ENCODE peak calls at places on chromosomes 5 and 9, in eight cellular contexts. One of them, this sample, is unnamed.

GRCh38 chr5:60649288-60649917 is 50.6 kb downstream of the DEPDC1B start:
- DNase-seq in effector CD4-positive, alpha-beta T cell: no peak
- DNase-seq in HEK293T: peak; percentile 16
- DNase-seq in AG08396: peak; percentile 21
- DNase-seq in NCI-H1694 treated with DMSO at 0.1 percent for 48 hours: peak; percentile 43
- DNase-seq in skeletal muscle cell: peak; percentile 4
- DNase-seq in frontal cortex: no peak
- DNase-seq in NCI-H1092 treated with DMSO at 0.1 percent for 48 hours: no peak
- DNase-seq in this sample: no peak

GRCh38 chr5:172871982-172872381 is 37.9 kb downstream of the ERGIC1 start:
- DNase-seq in effector CD4-positive, alpha-beta T cell: no peak
- DNase-seq in HEK293T: no peak
- DNase-seq in AG08396: no peak
- DNase-seq in NCI-H1694 treated with DMSO at 0.1 percent for 48 hours: no peak
- DNase-seq in skeletal muscle cell: no peak
- DNase-seq in frontal cortex: no peak
- DNase-seq in NCI-H1092 treated with DMSO at 0.1 percent for 48 hours: no peak
- DNase-seq in this sample: no peak

GRCh38 chr9:27086818-27087680 is 22.0 kb upstream of the TEK start:
- DNase-seq in effector CD4-positive, alpha-beta T cell: no peak
- DNase-seq in HEK293T: no peak
- DNase-seq in AG08396: peak; percentile 58
- DNase-seq in NCI-H1694 treated with DMSO at 0.1 percent for 48 hours: no peak
- DNase-seq in skeletal muscle cell: peak; percentile 30
- DNase-seq in frontal cortex: no peak
- DNase-seq in NCI-H1092 treated with DMSO at 0.1 percent for 48 hours: no peak
- DNase-seq in this sample: no peak

GRCh38 chr9:113274474-113275146 is 762 bp downstream of the CDC26 start:
- DNase-seq in effector CD4-positive, alpha-beta T cell: peak; percentile 44
- DNase-seq in HEK293T: peak; percentile 55
- DNase-seq in AG08396: peak; percentile 52
- DNase-seq in NCI-H1694 treated with DMSO at 0.1 percent for 48 hours: peak; percentile 54
- DNase-seq in skeletal muscle cell: peak; percentile 11
- DNase-seq in frontal cortex: peak; percentile 17
- DNase-seq in NCI-H1092 treated with DMSO at 0.1 percent for 48 hours: peak; percentile 53
- DNase-seq in this sample: peak; percentile 13

GRCh38 chr5:28499764-28500290 is 1461.4 kb upstream of the CDH9 start:
- DNase-seq in effector CD4-positive, alpha-beta T cell: no peak
- DNase-seq in HEK293T: no peak
- DNase-seq in AG08396: no peak
- DNase-seq in NCI-H1694 treated with DMSO at 0.1 percent for 48 hours: no peak
- DNase-seq in skeletal muscle cell: no peak
- DNase-seq in frontal cortex: no peak
- DNase-seq in NCI-H1092 treated with DMSO at 0.1 percent for 48 hours: no peak
- DNase-seq in this sample: no peak

GRCh38 chr9:115672477-115673316 is 480.9 kb upstream of the PAPPA start:
- DNase-seq in effector CD4-positive, alpha-beta T cell: no peak
- DNase-seq in HEK293T: no peak
- DNase-seq in AG08396: peak; percentile 66
- DNase-seq in NCI-H1694 treated with DMSO at 0.1 percent for 48 hours: no peak
- DNase-seq in skeletal muscle cell: peak; percentile 97
- DNase-seq in frontal cortex: no peak
- DNase-seq in NCI-H1092 treated with DMSO at 0.1 percent for 48 hours: no peak
- DNase-seq in this sample: peak; percentile 95

GRCh38 chr9:3746296-3747275 is 220.8 kb upstream of the RFX3 start:
- DNase-seq in effector CD4-positive, alpha-beta T cell: no peak
- DNase-seq in HEK293T: no peak
- DNase-seq in AG08396: peak; percentile 73
- DNase-seq in NCI-H1694 treated with DMSO at 0.1 percent for 48 hours: no peak
- DNase-seq in skeletal muscle cell: peak; percentile 71
- DNase-seq in frontal cortex: no peak
- DNase-seq in NCI-H1092 treated with DMSO at 0.1 percent for 48 hours: no peak
- DNase-seq in this sample: peak; percentile 78

GRCh38 chr5:142984016-142984415 is 213.8 kb downstream of the ARHGAP26 start:
- DNase-seq in effector CD4-positive, alpha-beta T cell: no peak
- DNase-seq in HEK293T: no peak
- DNase-seq in AG08396: no peak
- DNase-seq in NCI-H1694 treated with DMSO at 0.1 percent for 48 hours: no peak
- DNase-seq in skeletal muscle cell: no peak
- DNase-seq in frontal cortex: no peak
- DNase-seq in NCI-H1092 treated with DMSO at 0.1 percent for 48 hours: no peak
- DNase-seq in this sample: no peak

GRCh38 chr5:57298295-57298984 is 124.6 kb downstream of the GPBP1 start:
- DNase-seq in effector CD4-positive, alpha-beta T cell: peak; percentile 88
- DNase-seq in HEK293T: peak; percentile 67
- DNase-seq in AG08396: peak; percentile 56
- DNase-seq in NCI-H1694 treated with DMSO at 0.1 percent for 48 hours: peak; percentile 60
- DNase-seq in skeletal muscle cell: no peak
- DNase-seq in frontal cortex: peak; percentile 2
- DNase-seq in NCI-H1092 treated with DMSO at 0.1 percent for 48 hours: peak; percentile 25
- DNase-seq in this sample: no peak

GRCh38 chr9:91422832-91423711 is 560 bp downstream of the NFIL3 start:
- DNase-seq in effector CD4-positive, alpha-beta T cell: peak; percentile 31
- DNase-seq in HEK293T: peak; percentile 54
- DNase-seq in AG08396: peak; percentile 62
- DNase-seq in NCI-H1694 treated with DMSO at 0.1 percent for 48 hours: no peak
- DNase-seq in skeletal muscle cell: peak; percentile 72
- DNase-seq in frontal cortex: peak; percentile 64
- DNase-seq in NCI-H1092 treated with DMSO at 0.1 percent for 48 hours: peak; percentile 60
- DNase-seq in this sample: peak; percentile 52

GRCh38 chr5:134370306-134370870 is 981 bp upstream of the UBE2B start:
- DNase-seq in effector CD4-positive, alpha-beta T cell: no peak
- DNase-seq in HEK293T: no peak
- DNase-seq in AG08396: peak; percentile 9
- DNase-seq in NCI-H1694 treated with DMSO at 0.1 percent for 48 hours: no peak
- DNase-seq in skeletal muscle cell: no peak
- DNase-seq in frontal cortex: no peak
- DNase-seq in NCI-H1092 treated with DMSO at 0.1 percent for 48 hours: no peak
- DNase-seq in this sample: no peak

GRCh38 chr9:16625831-16626230 is 244.6 kb downstream of the BNC2 start:
- DNase-seq in effector CD4-positive, alpha-beta T cell: no peak
- DNase-seq in HEK293T: no peak
- DNase-seq in AG08396: no peak
- DNase-seq in NCI-H1694 treated with DMSO at 0.1 percent for 48 hours: no peak
- DNase-seq in skeletal muscle cell: no peak
- DNase-seq in frontal cortex: no peak
- DNase-seq in NCI-H1092 treated with DMSO at 0.1 percent for 48 hours: no peak
- DNase-seq in this sample: no peak

GRCh38 chr9:127915801-127916664 is 808 bp downstream of the ST6GALNAC4 start:
- DNase-seq in effector CD4-positive, alpha-beta T cell: no peak
- DNase-seq in HEK293T: no peak
- DNase-seq in AG08396: no peak
- DNase-seq in NCI-H1694 treated with DMSO at 0.1 percent for 48 hours: no peak
- DNase-seq in skeletal muscle cell: no peak
- DNase-seq in frontal cortex: no peak
- DNase-seq in NCI-H1092 treated with DMSO at 0.1 percent for 48 hours: no peak
- DNase-seq in this sample: no peak

GRCh38 chr5:26519245-26519644 is 519.1 kb downstream of the CDH9 start:
- DNase-seq in effector CD4-positive, alpha-beta T cell: no peak
- DNase-seq in HEK293T: no peak
- DNase-seq in AG08396: no peak
- DNase-seq in NCI-H1694 treated with DMSO at 0.1 percent for 48 hours: no peak
- DNase-seq in skeletal muscle cell: no peak
- DNase-seq in frontal cortex: no peak
- DNase-seq in NCI-H1092 treated with DMSO at 0.1 percent for 48 hours: no peak
- DNase-seq in this sample: no peak

GRCh38 chr5:5158472-5158895 is 18.4 kb downstream of the ADAMTS16 start:
- DNase-seq in effector CD4-positive, alpha-beta T cell: no peak
- DNase-seq in HEK293T: no peak
- DNase-seq in AG08396: no peak
- DNase-seq in NCI-H1694 treated with DMSO at 0.1 percent for 48 hours: no peak
- DNase-seq in skeletal muscle cell: no peak
- DNase-seq in frontal cortex: no peak
- DNase-seq in NCI-H1092 treated with DMSO at 0.1 percent for 48 hours: no peak
- DNase-seq in this sample: no peak

GRCh38 chr5:143172736-143173135 is 230.8 kb downstream of the NR3C1 start:
- DNase-seq in effector CD4-positive, alpha-beta T cell: no peak
- DNase-seq in HEK293T: no peak
- DNase-seq in AG08396: no peak
- DNase-seq in NCI-H1694 treated with DMSO at 0.1 percent for 48 hours: no peak
- DNase-seq in skeletal muscle cell: no peak
- DNase-seq in frontal cortex: no peak
- DNase-seq in NCI-H1092 treated with DMSO at 0.1 percent for 48 hours: no peak
- DNase-seq in this sample: no peak

GRCh38 chr5:142803428-142804111 is 33.4 kb downstream of the ARHGAP26 start:
- DNase-seq in effector CD4-positive, alpha-beta T cell: no peak
- DNase-seq in HEK293T: no peak
- DNase-seq in AG08396: no peak
- DNase-seq in NCI-H1694 treated with DMSO at 0.1 percent for 48 hours: peak; percentile 8
- DNase-seq in skeletal muscle cell: peak; percentile 52
- DNase-seq in frontal cortex: no peak
- DNase-seq in NCI-H1092 treated with DMSO at 0.1 percent for 48 hours: no peak
- DNase-seq in this sample: peak; percentile 96

GRCh38 chr5:168317096-168317520 is 25.7 kb downstream of the WWC1 start:
- DNase-seq in effector CD4-positive, alpha-beta T cell: no peak
- DNase-seq in HEK293T: no peak
- DNase-seq in AG08396: no peak
- DNase-seq in NCI-H1694 treated with DMSO at 0.1 percent for 48 hours: no peak
- DNase-seq in skeletal muscle cell: no peak
- DNase-seq in frontal cortex: no peak
- DNase-seq in NCI-H1092 treated with DMSO at 0.1 percent for 48 hours: no peak
- DNase-seq in this sample: no peak

This sample was measured in GM04503.